ENCODE peak calls at places on chromosomes 13 and 19, in nine cellular contexts. M, K, J, D, V, S, N, E and B are unnamed samples.
A peak's percentile ranks its signal among the peaks of the same experiment; 100 is the strongest.

GRCh38 chr19:310141-310651 is 19.0 kb upstream of the PLPP2 start:
- DNase-seq in M (no peak), K (no peak), J (no peak), D (no peak), V (no peak), S (no peak), N (peak; percentile 16), E (no peak), B (peak; percentile 47)

GRCh38 chr19:18878058-18878797 is 17.7 kb downstream of the CERS1 start:
- DNase-seq in M (no peak), K (no peak), J (no peak), D (no peak), V (no peak), S (no peak), N (no peak), E (no peak), B (no peak)

GRCh38 chr19:12314553-12314952 is 18.9 kb downstream of the ZNF563 start:
- DNase-seq in M (no peak), K (no peak), J (no peak), D (no peak), V (no peak), S (no peak), N (no peak), E (no peak), B (no peak)

GRCh38 chr13:21850013-21851006 is 179.4 kb downstream of the FGF9 start:
- DNase-seq in M (no peak), K (no peak), J (no peak), D (no peak), V (no peak), S (no peak), N (no peak), E (no peak), B (no peak)

GRCh38 chr13:40609972-40610726 is 56.3 kb downstream of the FOXO1 start:
- DNase-seq in M (no peak), K (no peak), J (no peak), D (no peak), V (no peak), S (no peak), N (no peak), E (no peak), B (no peak)

GRCh38 chr19:41666075-41666474 is 22.0 kb downstream of the CEACAM7 start:
- DNase-seq in M (no peak), K (no peak), J (no peak), D (no peak), V (no peak), S (no peak), N (no peak), E (no peak), B (no peak)

GRCh38 chr19:8212212-8212611 is 3.0 kb downstream of the CERS4 start:
- DNase-seq in M (no peak), K (no peak), J (no peak), D (no peak), V (no peak), S (no peak), N (no peak), E (no peak), B (no peak)

GRCh38 chr13:51342706-51343105 is 3.2 kb downstream of the SERPINE3 start:
- DNase-seq in M (no peak), K (no peak), J (no peak), D (no peak), V (peak; percentile 31), S (no peak), N (no peak), E (no peak), B (peak; percentile 22)

GRCh38 chr13:74641586-74641985 is 507.4 kb upstream of the KLF12 start:
- DNase-seq in M (no peak), K (no peak), J (no peak), D (no peak), V (peak; percentile 47), S (no peak), N (no peak), E (no peak), B (peak; percentile 52)

GRCh38 chr13:96075953-96076543 is 13.9 kb upstream of the HS6ST3 start:
- DNase-seq in M (no peak), K (no peak), J (no peak), D (no peak), V (no peak), S (no peak), N (no peak), E (no peak), B (no peak)

GRCh38 chr13:26340812-26341211 is 86.9 kb downstream of the CDK8 start:
- DNase-seq in M (no peak), K (no peak), J (no peak), D (no peak), V (no peak), S (no peak), N (no peak), E (no peak), B (no peak)

GRCh38 chr19:46407891-46408426 is 5.4 kb downstream of the CCDC8 start:
- DNase-seq in M (no peak), K (no peak), J (no peak), D (no peak), V (no peak), S (no peak), N (no peak), E (no peak), B (no peak)

GRCh38 chr19:15251749-15252397 is 19.6 kb upstream of the EPHX3 start:
- DNase-seq in M (no peak), K (peak; percentile 54), J (peak; percentile 57), D (peak; percentile 53), V (peak; percentile 95), S (peak; percentile 56), N (peak; percentile 94), E (no peak), B (peak; percentile 95)

GRCh38 chr13:65504213-65504612 is 1725.9 kb downstream of the PCDH9 start:
- DNase-seq in M (no peak), K (no peak), J (no peak), D (no peak), V (no peak), S (no peak), N (no peak), E (no peak), B (no peak)

GRCh38 chr19:18685597-18686164 is 2.2 kb downstream of the CRTC1 start:
- DNase-seq in M (no peak), K (no peak), J (no peak), D (no peak), V (no peak), S (no peak), N (no peak), E (no peak), B (no peak)

GRCh38 chr19:18428173-18428836 is 9.1 kb downstream of the SSBP4 start:
- DNase-seq in M (no peak), K (no peak), J (no peak), D (no peak), V (no peak), S (no peak), N (no peak), E (no peak), B (no peak)

GRCh38 chr19:33703438-33703750 is 81.6 kb downstream of the CHST8 start:
- DNase-seq in M (no peak), K (no peak), J (no peak), D (no peak), V (no peak), S (no peak), N (no peak), E (no peak), B (no peak)

GRCh38 chr13:36910545-36910944 is 9.5 kb downstream of the SMAD9 start:
- DNase-seq in M (no peak), K (no peak), J (no peak), D (no peak), V (no peak), S (no peak), N (no peak), E (no peak), B (no peak)

GRCh38 chr19:38841180-38841766 is 8.5 kb downstream of the HNRNPL start:
- DNase-seq in M (no peak), K (no peak), J (no peak), D (no peak), V (no peak), S (no peak), N (no peak), E (no peak), B (no peak)

GRCh38 chr19:4139614-4140236 is 13.7 kb upstream of the CREB3L3 start:
- DNase-seq in M (peak; percentile 93), K (peak; percentile 48), J (no peak), D (peak; percentile 82), V (no peak), S (peak; percentile 71), N (no peak), E (peak; percentile 90), B (no peak)

GRCh38 chr13:90414691-90415596 is 932.5 kb upstream of the MIR17HG start:
- DNase-seq in M (no peak), K (no peak), J (peak; percentile 75), D (no peak), V (no peak), S (no peak), N (peak; percentile 44), E (no peak), B (peak; percentile 58)

GRCh38 chr19:42270346-42271044 is 1.4 kb downstream of the CIC start:
- DNase-seq in M (peak; percentile 55), K (no peak), J (no peak), D (no peak), V (peak; percentile 76), S (peak; percentile 44), N (no peak), E (peak; percentile 64), B (no peak)